ENCODE peak calls at places on chromosome 2, in four cellular contexts. One of them, this sample, is unnamed.

GRCh38 chr2:124639524-124639923 is 614.4 kb downstream of the CNTNAP5 start:
- DNase-seq in adrenal gland: no peak
- DNase-seq in NCI-H2171: no peak
- DNase-seq in HTR-8/SVneo: no peak
- DNase-seq in this sample: no peak

GRCh38 chr2:40201425-40201824 is 250.5 kb downstream of the SLC8A1 start:
- DNase-seq in adrenal gland: no peak
- DNase-seq in NCI-H2171: no peak
- DNase-seq in HTR-8/SVneo: no peak
- DNase-seq in this sample: no peak

GRCh38 chr2:198905881-198906612 is 551.7 kb downstream of the SATB2 start:
- DNase-seq in adrenal gland: no peak
- DNase-seq in NCI-H2171: no peak
- DNase-seq in HTR-8/SVneo: no peak
- DNase-seq in this sample: no peak

GRCh38 chr2:126889071-126889470 is 9.6 kb upstream of the TEX51 start:
- DNase-seq in adrenal gland: no peak
- DNase-seq in NCI-H2171: no peak
- DNase-seq in HTR-8/SVneo: no peak
- DNase-seq in this sample: no peak

GRCh38 chr2:233814436-233814835 is 36.3 kb downstream of the MROH2A start:
- DNase-seq in adrenal gland: no peak
- DNase-seq in NCI-H2171: no peak
- DNase-seq in HTR-8/SVneo: no peak
- DNase-seq in this sample: no peak

GRCh38 chr2:228447266-228447915 is 265.9 kb upstream of the SPHKAP start:
- DNase-seq in adrenal gland: no peak
- DNase-seq in NCI-H2171: no peak
- DNase-seq in HTR-8/SVneo: no peak
- DNase-seq in this sample: peak

GRCh38 chr2:58131191-58132011 is 84.8 kb downstream of the VRK2 start:
- DNase-seq in adrenal gland: peak
- DNase-seq in NCI-H2171: peak
- DNase-seq in HTR-8/SVneo: no peak
- DNase-seq in this sample: no peak

GRCh38 chr2:121826036-121826435 is 70.6 kb downstream of the TSN start:
- DNase-seq in adrenal gland: no peak
- DNase-seq in NCI-H2171: no peak
- DNase-seq in HTR-8/SVneo: no peak
- DNase-seq in this sample: no peak

GRCh38 chr2:150517951-150518680 is 30.6 kb upstream of the RND3 start:
- DNase-seq in adrenal gland: no peak
- DNase-seq in NCI-H2171: no peak
- DNase-seq in HTR-8/SVneo: no peak
- DNase-seq in this sample: no peak

GRCh38 chr2:54676656-54677055 is 46.8 kb upstream of the EML6 start:
- DNase-seq in adrenal gland: no peak
- DNase-seq in NCI-H2171: no peak
- DNase-seq in HTR-8/SVneo: no peak
- DNase-seq in this sample: no peak

GRCh38 chr2:132550945-132551344 is 119.1 kb downstream of the LYPD1 start:
- DNase-seq in adrenal gland: no peak
- DNase-seq in NCI-H2171: no peak
- DNase-seq in HTR-8/SVneo: no peak
- DNase-seq in this sample: no peak